ENCODE peak calls at places on chromosomes 16 and 17, in five cellular contexts. A is H54; P is stimulated activated CD4-positive, alpha-beta T cell treated with anti-CD3 and anti-CD28 coated beads, Interleukin-2, amount 100 ng/mL, for 48 hours; B is fibroblast of lung; Q is AG09319. G is an unnamed sample.

GRCh38 chr16:67169011-67169451 is 1.3 kb upstream of the NOL3 start:
- DNase-seq in A (no peak), P (no peak), B (no peak), Q (no peak), G (no peak)

GRCh38 chr16:87506423-87507350 is 13.9 kb upstream of the ZCCHC14 start:
- DNase-seq in A (no peak), P (no peak), B (no peak), Q (no peak), G (no peak)

GRCh38 chr16:54116126-54116525 is 170.5 kb downstream of the IRX3 start:
- DNase-seq in A (no peak), P (no peak), B (no peak), Q (no peak), G (peak)

GRCh38 chr16:70548936-70549335 is 25.3 kb downstream of the SF3B3 start:
- DNase-seq in A (no peak), P (no peak), B (no peak), Q (no peak), G (peak)

GRCh38 chr17:6491071-6491700 is 46.9 kb downstream of the PIMREG start:
- DNase-seq in A (no peak), P (no peak), B (no peak), Q (no peak), G (no peak)

GRCh38 chr17:15384142-15384803 is 42.9 kb upstream of the TEKT3 start:
- DNase-seq in A (no peak), P (no peak), B (no peak), Q (no peak), G (peak)

GRCh38 chr17:50559674-50560184 is 786 bp upstream of the CACNA1G start:
- DNase-seq in A (peak), P (no peak), B (peak), Q (no peak), G (peak)

GRCh38 chr17:64505320-64506200 is 529 bp downstream of the DDX5 start:
- DNase-seq in A (no peak), P (peak), B (peak), Q (peak), G (peak)

GRCh38 chr17:8223356-8224063 is 13.1 kb upstream of the AURKB start:
- DNase-seq in A (no peak), P (peak), B (peak), Q (no peak), G (no peak)

GRCh38 chr17:39653662-39654331 is 11.4 kb upstream of the TCAP start:
- DNase-seq in A (peak), P (peak), B (no peak), Q (no peak), G (peak)

GRCh38 chr16:9092963-9093477 is 1.6 kb downstream of the HAPSTR1 start:
- DNase-seq in A (no peak), P (peak), B (no peak), Q (no peak), G (no peak)

GRCh38 chr17:7419833-7420610 is at the start of gene SPEM1:
- DNase-seq in A (no peak), P (no peak), B (no peak), Q (no peak), G (no peak)

GRCh38 chr16:65120811-65121721 is 797 bp downstream of the CDH11 start:
- DNase-seq in A (no peak), P (no peak), B (peak), Q (no peak), G (peak)

G was measured in fibroblast of the aortic adventitia.